ENCODE peak calls at places on chromosomes 5 and 9, in seven cellular contexts. One of them, this sample, is unnamed.

GRCh38 chr9:136653323-136654064 is 9.2 kb upstream of the EGFL7 start:
- DNase-seq in endothelial cell of umbilical vein: no peak
- DNase-seq in NT2/D1: no peak
- DNase-seq in bronchial epithelial cell: no peak
- DNase-seq in heart right ventricle: no peak
- DNase-seq in IMR-90: no peak
- DNase-seq in PC-3: no peak
- DNase-seq in this sample: no peak

GRCh38 chr5:142783601-142784291 is 13.6 kb downstream of the ARHGAP26 start:
- DNase-seq in bronchial epithelial cell: no peak
- DNase-seq in endothelial cell of umbilical vein: no peak
- DNase-seq in NT2/D1: no peak
- DNase-seq in heart right ventricle: peak; percentile 44
- DNase-seq in PC-3: no peak
- DNase-seq in IMR-90: no peak
- DNase-seq in this sample: no peak

GRCh38 chr9:34185778-34186551 is 7.1 kb downstream of the UBAP1 start:
- DNase-seq in NT2/D1: no peak
- DNase-seq in endothelial cell of umbilical vein: peak; percentile 92
- DNase-seq in IMR-90: peak; percentile 93
- DNase-seq in bronchial epithelial cell: peak; percentile 100
- DNase-seq in PC-3: peak; percentile 93
- DNase-seq in heart right ventricle: no peak
- DNase-seq in this sample: peak; percentile 53

GRCh38 chr9:13865869-13866268 is 448.1 kb downstream of the NFIB start:
- DNase-seq in endothelial cell of umbilical vein: no peak
- DNase-seq in PC-3: no peak
- DNase-seq in NT2/D1: no peak
- DNase-seq in bronchial epithelial cell: peak; percentile 79
- DNase-seq in heart right ventricle: no peak
- DNase-seq in IMR-90: no peak
- DNase-seq in this sample: no peak

GRCh38 chr5:86546582-86546981 is 71.2 kb upstream of the COX7C start:
- DNase-seq in endothelial cell of umbilical vein: no peak
- DNase-seq in IMR-90: no peak
- DNase-seq in bronchial epithelial cell: peak; percentile 5
- DNase-seq in PC-3: peak; percentile 54
- DNase-seq in heart right ventricle: no peak
- DNase-seq in NT2/D1: no peak
- DNase-seq in this sample: no peak

GRCh38 chr9:84697494-84698114 is 28.1 kb downstream of the NTRK2 start:
- DNase-seq in bronchial epithelial cell: peak; percentile 44
- DNase-seq in PC-3: peak; percentile 46
- DNase-seq in NT2/D1: peak; percentile 84
- DNase-seq in endothelial cell of umbilical vein: peak; percentile 52
- DNase-seq in IMR-90: peak; percentile 6
- DNase-seq in heart right ventricle: peak; percentile 74
- DNase-seq in this sample: peak; percentile 43

GRCh38 chr5:152547202-152547601 is 142.1 kb upstream of the NMUR2 start:
- DNase-seq in IMR-90: no peak
- DNase-seq in endothelial cell of umbilical vein: no peak
- DNase-seq in heart right ventricle: no peak
- DNase-seq in PC-3: no peak
- DNase-seq in bronchial epithelial cell: no peak
- DNase-seq in NT2/D1: no peak
- DNase-seq in this sample: no peak

GRCh38 chr9:116717150-116717549 is 30.0 kb downstream of the TRIM32 start:
- DNase-seq in heart right ventricle: no peak
- DNase-seq in NT2/D1: no peak
- DNase-seq in PC-3: no peak
- DNase-seq in endothelial cell of umbilical vein: no peak
- DNase-seq in IMR-90: no peak
- DNase-seq in bronchial epithelial cell: no peak
- DNase-seq in this sample: no peak

GRCh38 chr9:71783120-71783523 is 14.8 kb upstream of the CEMIP2 start:
- DNase-seq in endothelial cell of umbilical vein: no peak
- DNase-seq in IMR-90: peak; percentile 19
- DNase-seq in PC-3: peak; percentile 65
- DNase-seq in heart right ventricle: peak; percentile 12
- DNase-seq in NT2/D1: no peak
- DNase-seq in bronchial epithelial cell: peak; percentile 92
- DNase-seq in this sample: no peak

GRCh38 chr9:123322771-123323481 is 33.1 kb upstream of the CRB2 start:
- DNase-seq in NT2/D1: no peak
- DNase-seq in bronchial epithelial cell: no peak
- DNase-seq in IMR-90: no peak
- DNase-seq in heart right ventricle: no peak
- DNase-seq in PC-3: no peak
- DNase-seq in endothelial cell of umbilical vein: no peak
- DNase-seq in this sample: no peak

GRCh38 chr5:14268236-14268701 is 125.1 kb downstream of the TRIO start:
- DNase-seq in bronchial epithelial cell: peak; percentile 85
- DNase-seq in IMR-90: peak; percentile 81
- DNase-seq in endothelial cell of umbilical vein: peak; percentile 77
- DNase-seq in NT2/D1: no peak
- DNase-seq in PC-3: peak; percentile 99
- DNase-seq in heart right ventricle: no peak
- DNase-seq in this sample: peak; percentile 80

GRCh38 chr9:69502671-69503301 is 169.4 kb downstream of the APBA1 start:
- DNase-seq in heart right ventricle: no peak
- DNase-seq in bronchial epithelial cell: peak; percentile 48
- DNase-seq in IMR-90: peak; percentile 41
- DNase-seq in PC-3: peak; percentile 11
- DNase-seq in NT2/D1: no peak
- DNase-seq in endothelial cell of umbilical vein: peak; percentile 85
- DNase-seq in this sample: no peak

GRCh38 chr5:30592833-30593232 is 600.7 kb upstream of the CDH6 start:
- DNase-seq in heart right ventricle: no peak
- DNase-seq in endothelial cell of umbilical vein: no peak
- DNase-seq in NT2/D1: no peak
- DNase-seq in bronchial epithelial cell: no peak
- DNase-seq in PC-3: no peak
- DNase-seq in IMR-90: no peak
- DNase-seq in this sample: no peak

GRCh38 chr5:134819404-134819963 is 26.3 kb upstream of the C5orf24 start:
- DNase-seq in heart right ventricle: no peak
- DNase-seq in bronchial epithelial cell: no peak
- DNase-seq in endothelial cell of umbilical vein: no peak
- DNase-seq in IMR-90: no peak
- DNase-seq in NT2/D1: no peak
- DNase-seq in PC-3: no peak
- DNase-seq in this sample: no peak

GRCh38 chr5:134824681-134825080 is 21.1 kb upstream of the C5orf24 start:
- DNase-seq in heart right ventricle: no peak
- DNase-seq in NT2/D1: no peak
- DNase-seq in PC-3: no peak
- DNase-seq in endothelial cell of umbilical vein: no peak
- DNase-seq in IMR-90: no peak
- DNase-seq in bronchial epithelial cell: no peak
- DNase-seq in this sample: no peak

GRCh38 chr5:134821841-134822240 is 23.9 kb upstream of the C5orf24 start:
- DNase-seq in NT2/D1: no peak
- DNase-seq in endothelial cell of umbilical vein: no peak
- DNase-seq in heart right ventricle: no peak
- DNase-seq in bronchial epithelial cell: no peak
- DNase-seq in IMR-90: no peak
- DNase-seq in PC-3: no peak
- DNase-seq in this sample: no peak

GRCh38 chr5:134825212-134825611 is 20.6 kb upstream of the C5orf24 start:
- DNase-seq in IMR-90: no peak
- DNase-seq in endothelial cell of umbilical vein: no peak
- DNase-seq in heart right ventricle: no peak
- DNase-seq in NT2/D1: no peak
- DNase-seq in PC-3: no peak
- DNase-seq in bronchial epithelial cell: no peak
- DNase-seq in this sample: no peak
- H3K36me3 ChIP-seq in IMR-90: peaks cover 23% of the 10 kb centered on the region
- H3K36me3 ChIP-seq in endothelial cell of umbilical vein: peaks cover 14% of the 10 kb centered on the region
- H3K36me3 ChIP-seq in heart right ventricle: peaks cover 100% of the 10 kb centered on the region
- H3K36me3 ChIP-seq in NT2/D1: peaks cover 66% of the 10 kb centered on the region
- H3K36me3 ChIP-seq in PC-3: peaks cover 18% of the 10 kb centered on the region
- H3K36me3 ChIP-seq in bronchial epithelial cell: peaks cover 5% of the 10 kb centered on the region
- H3K36me3 ChIP-seq in this sample: peaks cover 77% of the 10 kb centered on the region

DNA sequence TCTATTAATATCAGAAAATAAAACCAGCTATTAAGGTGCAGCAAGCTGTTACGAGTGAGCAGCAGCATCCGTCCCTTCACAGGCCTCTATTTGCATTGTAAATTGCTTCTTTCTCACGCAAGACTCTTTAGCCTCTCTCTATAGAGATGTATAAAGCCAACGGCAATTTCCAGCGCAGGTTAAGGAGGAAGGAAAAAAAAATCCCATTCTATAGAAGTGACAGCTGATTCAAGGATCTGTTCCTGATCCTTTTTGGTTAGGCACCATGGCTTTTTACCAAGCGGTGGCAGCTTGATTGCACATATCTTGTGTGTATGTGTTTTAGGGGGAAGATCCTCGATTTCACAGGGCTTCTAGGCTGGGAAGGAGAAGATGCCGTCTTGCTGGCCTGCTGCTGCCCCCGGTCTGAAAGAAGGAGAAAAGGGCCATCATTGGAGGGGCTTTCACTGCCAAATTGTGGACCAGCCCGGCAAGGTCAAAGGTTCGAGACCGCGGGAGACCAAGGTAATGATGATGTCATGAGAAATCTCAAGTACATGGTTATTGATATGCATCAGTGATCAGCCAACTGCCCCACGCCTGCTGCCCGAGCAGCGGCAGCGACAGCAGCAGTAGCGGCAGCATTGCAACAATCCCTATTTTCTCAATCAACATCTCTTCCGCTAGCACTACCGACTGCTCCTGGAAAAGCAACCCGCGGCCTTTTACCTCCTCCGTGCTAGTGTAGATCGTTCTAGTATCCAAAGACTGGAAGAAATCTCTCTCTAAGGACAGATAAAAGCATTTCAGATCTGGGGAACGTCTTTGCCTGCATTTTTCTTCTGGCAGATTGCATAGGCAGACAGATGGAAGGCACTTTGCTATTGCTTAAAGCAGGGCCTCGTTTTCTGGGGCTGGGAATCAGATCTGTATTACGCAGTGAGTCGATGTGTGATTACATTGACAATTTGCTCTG is 215.5 kb downstream of the MEF2C start:
- DNase-seq in endothelial cell of umbilical vein: no peak
- DNase-seq in PC-3: peak; percentile 11
- DNase-seq in NT2/D1: no peak
- DNase-seq in IMR-90: no peak
- DNase-seq in heart right ventricle: no peak
- DNase-seq in bronchial epithelial cell: no peak
- DNase-seq in this sample: peak; percentile 59
- H3K4me3 ChIP-seq in endothelial cell of umbilical vein: no peak overlapping the region
- H3K4me3 ChIP-seq in PC-3: peak overlapping the region; percentile 74
- H3K4me3 ChIP-seq in NT2/D1: peak overlapping the region; percentile 24
- H3K4me3 ChIP-seq in IMR-90: peak overlapping the region; percentile 52
- H3K4me3 ChIP-seq in heart right ventricle: no peak overlapping the region
- H3K4me3 ChIP-seq in bronchial epithelial cell: no peak overlapping the region
- H3K4me3 ChIP-seq in this sample: peak overlapping the region; percentile 55

GRCh38 chr9:100341889-100342288 is 10.9 kb downstream of the TEX10 start:
- DNase-seq in IMR-90: no peak
- DNase-seq in PC-3: no peak
- DNase-seq in endothelial cell of umbilical vein: no peak
- DNase-seq in bronchial epithelial cell: no peak
- DNase-seq in NT2/D1: no peak
- DNase-seq in heart right ventricle: no peak
- DNase-seq in this sample: no peak

GRCh38 chr9:100351508-100351907 is 1.2 kb downstream of the TEX10 start:
- DNase-seq in endothelial cell of umbilical vein: no peak
- DNase-seq in PC-3: no peak
- DNase-seq in bronchial epithelial cell: no peak
- DNase-seq in heart right ventricle: no peak
- DNase-seq in NT2/D1: no peak
- DNase-seq in IMR-90: no peak
- DNase-seq in this sample: no peak

GRCh38 chr9:100352201-100352726 is 478 bp downstream of the TEX10 start:
- DNase-seq in heart right ventricle: peak; percentile 26
- DNase-seq in bronchial epithelial cell: peak; percentile 8
- DNase-seq in NT2/D1: no peak
- DNase-seq in PC-3: peak; percentile 11
- DNase-seq in IMR-90: peak; percentile 10
- DNase-seq in endothelial cell of umbilical vein: peak; percentile 35
- DNase-seq in this sample: peak; percentile 52

GRCh38 chr9:100350188-100350587 is 2.6 kb downstream of the TEX10 start:
- DNase-seq in IMR-90: no peak
- DNase-seq in endothelial cell of umbilical vein: no peak
- DNase-seq in bronchial epithelial cell: no peak
- DNase-seq in NT2/D1: no peak
- DNase-seq in heart right ventricle: no peak
- DNase-seq in PC-3: no peak
- DNase-seq in this sample: no peak

DNA sequence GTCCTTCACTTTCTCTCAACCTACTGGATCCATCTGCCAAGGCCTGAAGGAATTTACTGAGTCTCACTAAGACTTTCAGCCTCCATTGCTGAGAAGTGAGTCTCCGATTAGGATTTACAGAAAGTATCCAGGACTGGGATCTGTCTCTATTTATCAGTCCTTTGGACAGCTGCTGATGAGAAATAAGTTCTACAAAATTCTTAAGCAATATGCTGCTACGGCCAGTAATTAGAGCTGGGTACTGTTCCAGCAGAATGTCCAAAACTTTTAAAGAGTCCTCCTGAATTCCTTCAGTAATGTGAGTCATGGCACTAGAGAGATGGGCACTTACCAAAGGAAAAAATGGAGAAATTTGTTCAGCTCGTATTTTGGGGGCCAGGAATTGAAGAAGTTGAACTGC is 5.9 kb downstream of the TEX10 start:
- DNase-seq in PC-3: no peak
- DNase-seq in bronchial epithelial cell: no peak
- DNase-seq in NT2/D1: no peak
- DNase-seq in IMR-90: peak; percentile 53
- DNase-seq in endothelial cell of umbilical vein: no peak
- DNase-seq in heart right ventricle: no peak
- DNase-seq in this sample: no peak
- H3K36me3 ChIP-seq in PC-3: peaks cover 18% of the 10 kb centered on the region
- H3K36me3 ChIP-seq in bronchial epithelial cell: peaks cover 5% of the 10 kb centered on the region
- H3K36me3 ChIP-seq in NT2/D1: peaks cover 48% of the 10 kb centered on the region
- H3K36me3 ChIP-seq in IMR-90: peaks cover 3% of the 10 kb centered on the region
- H3K36me3 ChIP-seq in endothelial cell of umbilical vein: peaks cover 14% of the 10 kb centered on the region
- H3K36me3 ChIP-seq in heart right ventricle: peaks cover 33% of the 10 kb centered on the region
- H3K36me3 ChIP-seq in this sample: peaks cover 44% of the 10 kb centered on the region

GRCh38 chr5:135052511-135053145 is 18.6 kb upstream of the PITX1 start:
- DNase-seq in endothelial cell of umbilical vein: no peak
- DNase-seq in heart right ventricle: no peak
- DNase-seq in NT2/D1: no peak
- DNase-seq in PC-3: no peak
- DNase-seq in bronchial epithelial cell: no peak
- DNase-seq in IMR-90: no peak
- DNase-seq in this sample: no peak

GRCh38 chr5:135053989-135054388 is 20.0 kb upstream of the PITX1 start:
- DNase-seq in NT2/D1: no peak
- DNase-seq in IMR-90: no peak
- DNase-seq in PC-3: no peak
- DNase-seq in endothelial cell of umbilical vein: no peak
- DNase-seq in bronchial epithelial cell: no peak
- DNase-seq in heart right ventricle: no peak
- DNase-seq in this sample: no peak

GRCh38 chr5:135053278-135053677 is 19.2 kb upstream of the PITX1 start:
- DNase-seq in heart right ventricle: no peak
- DNase-seq in endothelial cell of umbilical vein: no peak
- DNase-seq in bronchial epithelial cell: no peak
- DNase-seq in IMR-90: no peak
- DNase-seq in PC-3: no peak
- DNase-seq in NT2/D1: no peak
- DNase-seq in this sample: no peak

GRCh38 chr5:135055385-135055784 is 21.4 kb upstream of the PITX1 start:
- DNase-seq in PC-3: no peak
- DNase-seq in endothelial cell of umbilical vein: no peak
- DNase-seq in heart right ventricle: peak; percentile 65
- DNase-seq in IMR-90: no peak
- DNase-seq in NT2/D1: no peak
- DNase-seq in bronchial epithelial cell: no peak
- DNase-seq in this sample: peak; percentile 88

GRCh38 chr5:135054546-135054945 is 20.5 kb upstream of the PITX1 start:
- DNase-seq in bronchial epithelial cell: no peak
- DNase-seq in IMR-90: no peak
- DNase-seq in PC-3: no peak
- DNase-seq in endothelial cell of umbilical vein: no peak
- DNase-seq in heart right ventricle: no peak
- DNase-seq in NT2/D1: no peak
- DNase-seq in this sample: no peak
- H3K4me3 ChIP-seq in bronchial epithelial cell: no peak overlapping the region
- H3K4me3 ChIP-seq in IMR-90: no peak overlapping the region
- H3K4me3 ChIP-seq in PC-3: no peak overlapping the region
- H3K4me3 ChIP-seq in endothelial cell of umbilical vein: no peak overlapping the region
- H3K4me3 ChIP-seq in heart right ventricle: no peak overlapping the region
- H3K4me3 ChIP-seq in NT2/D1: no peak overlapping the region
- H3K4me3 ChIP-seq in this sample: no peak overlapping the region

This sample was measured in MG63.